ENCODE peak calls at places on chromosomes 13 and 19, in six cellular contexts. F is stimulated activated CD8-positive, alpha-beta memory T cell treated with anti-CD3 and anti-CD28 coated beads, Interleukin-7, amount 100 ng/mL, for 1 hour; D is HFFc6; B is neuronal stem cell; O is Kasumi-1; N is mesothelial cell of epicardium. K is an unnamed sample.

GRCh38 chr13:113839536-113840204 is 24.2 kb downstream of the GAS6 start:
- DNase-seq in F (no peak), B (no peak), N (no peak), D (no peak), O (no peak), K (no peak)

GRCh38 chr13:105035092-105035491 is 1500.4 kb downstream of the EFNB2 start:
- DNase-seq in D (no peak), O (no peak), N (no peak), B (no peak), F (no peak), K (no peak)

GRCh38 chr13:30577381-30577780 is 40.3 kb upstream of the USPL1 start:
- DNase-seq in N (no peak), O (no peak), B (no peak), D (peak; percentile 88), F (no peak), K (no peak)

GRCh38 chr19:17329768-17330545 is 4.7 kb downstream of the ANO8 start:
- DNase-seq in O (no peak), N (no peak), B (no peak), F (no peak), D (no peak), K (no peak)

GRCh38 chr19:42396248-42396541 is 6.1 kb upstream of the CNFN start:
- DNase-seq in N (no peak), O (peak; percentile 81), D (no peak), B (no peak), F (no peak), K (no peak)

GRCh38 chr13:97629601-97630272 is 195.8 kb downstream of the RAP2A start:
- DNase-seq in F (no peak), B (no peak), O (no peak), N (no peak), D (no peak), K (no peak)

GRCh38 chr13:34364633-34365032 is 546.7 kb downstream of the RFC3 start:
- DNase-seq in N (no peak), O (no peak), B (no peak), F (no peak), D (peak; percentile 10), K (no peak)

GRCh38 chr13:48334534-48335127 is 31.1 kb downstream of the RB1 start:
- DNase-seq in O (peak; percentile 84), D (peak; percentile 22), F (no peak), B (no peak), N (no peak), K (no peak)

GRCh38 chr19:10836478-10837325 is 690 bp upstream of the TMED1 start:
- DNase-seq in O (peak; percentile 88), B (no peak), N (no peak), D (no peak), F (no peak), K (peak; percentile 65)

GRCh38 chr13:113508531-113509254 is 18.2 kb upstream of the DCUN1D2 start:
- DNase-seq in F (no peak), B (no peak), O (no peak), D (no peak), N (no peak), K (no peak)

GRCh38 chr19:45815501-45816216 is 551 bp upstream of the RSPH6A start:
- DNase-seq in O (no peak), D (no peak), B (peak; percentile 65), N (peak; percentile 68), F (no peak), K (no peak)

GRCh38 chr19:27744926-27745844 is 1467.8 kb downstream of the UQCRFS1 start:
- DNase-seq in F (no peak), B (no peak), D (peak; percentile 24), N (peak; percentile 10), O (no peak), K (no peak)

GRCh38 chr13:110625771-110626321 is 10.5 kb downstream of the NAXD start:
- DNase-seq in B (no peak), O (no peak), D (no peak), N (no peak), F (no peak), K (no peak)

GRCh38 chr19:6739884-6740588 is 556 bp downstream of the TRIP10 start:
- DNase-seq in N (no peak), D (no peak), F (no peak), B (no peak), O (no peak), K (no peak)

GRCh38 chr19:40232949-40233810 is 6.7 kb upstream of the CCNP start:
- DNase-seq in B (no peak), D (no peak), O (no peak), F (no peak), N (no peak), K (no peak)

GRCh38 chr13:23319915-23320224 is 113.6 kb downstream of the SACS start:
- DNase-seq in O (no peak), F (no peak), B (no peak), N (no peak), D (no peak), K (no peak)

GRCh38 chr19:47430041-47430802 is 10.9 kb upstream of the MEIS3 start:
- DNase-seq in D (peak; percentile 52), N (no peak), F (no peak), O (no peak), B (no peak), K (no peak)

GRCh38 chr13:44093607-44094583 is 214.2 kb downstream of the LACC1 start:
- DNase-seq in O (no peak), D (no peak), B (no peak), F (no peak), N (no peak), K (no peak)

K was measured in esophagus squamous epithelium.